ENCODE peak calls at places on chromosomes 1 and 21, in ten cellular contexts. M is left ventricle myocardium inferior, C is WTC11, G is HCT116, V is choroid plexus epithelial cell, S is GM10248, R is AML-193, N is fibroblast of the aortic adventitia, Y is right cardiac atrium, K is amniotic stem cell. J is an unnamed sample.
A peak's percentile ranks its signal among the peaks of the same experiment; 100 is the strongest.

GRCh38 chr21:27505516-27505915 is 538.6 kb upstream of the ADAMTS5 start:
- DNase-seq in N (peak; percentile 95), Y (no peak), S (no peak), G (no peak), R (no peak), V (peak; percentile 67), M (no peak), K (peak; percentile 21), C (no peak), J (no peak)

GRCh38 chr1:48875736-48876135 is 99.0 kb upstream of the BEND5 start:
- DNase-seq in V (no peak), G (no peak), R (no peak), S (no peak), N (no peak), C (no peak), M (no peak), Y (no peak), K (no peak), J (no peak)

GRCh38 chr1:47487826-47488450 is 50.1 kb downstream of the FOXD2 start:
- DNase-seq in K (no peak), S (no peak), G (no peak), R (no peak), M (no peak), N (no peak), C (no peak), V (no peak), Y (no peak), J (no peak)

GRCh38 chr1:218164111-218164929 is 120.8 kb upstream of the RRP15 start:
- DNase-seq in K (no peak), C (peak; percentile 88), G (no peak), M (peak; percentile 28), N (peak; percentile 17), S (peak; percentile 13), R (no peak), V (peak; percentile 24), Y (peak; percentile 74), J (no peak)

GRCh38 chr21:36773111-36773510 is 74.2 kb downstream of the SIM2 start:
- DNase-seq in R (no peak), C (no peak), S (no peak), G (no peak), M (peak; percentile 86), K (peak; percentile 33), V (peak; percentile 69), N (peak; percentile 87), Y (peak; percentile 84), J (no peak)

GRCh38 chr1:119081267-119081666 is 59.2 kb downstream of the WARS2 start:
- DNase-seq in K (no peak), S (no peak), Y (no peak), V (peak; percentile 86), R (no peak), C (no peak), G (no peak), M (no peak), N (peak; percentile 82), J (no peak)

GRCh38 chr1:7732331-7732730 is 38.8 kb upstream of the VAMP3 start:
- DNase-seq in V (no peak), M (no peak), K (no peak), G (no peak), C (no peak), R (no peak), S (no peak), Y (no peak), N (no peak), J (no peak)

GRCh38 chr21:15009964-15010363 is 54.8 kb downstream of the NRIP1 start:
- DNase-seq in K (peak; percentile 50), M (no peak), Y (no peak), C (no peak), V (peak; percentile 83), N (peak; percentile 79), R (no peak), S (no peak), G (no peak), J (no peak)

GRCh38 chr1:18066576-18066975 is 41.0 kb upstream of the IGSF21 start:
- DNase-seq in K (no peak), N (no peak), V (no peak), G (no peak), M (no peak), C (no peak), R (no peak), Y (no peak), S (no peak), J (no peak)

GRCh38 chr1:86914998-86915736 is 732 bp downstream of the HS2ST1 start:
- DNase-seq in S (peak; percentile 45), V (peak; percentile 67), Y (peak; percentile 75), M (peak; percentile 33), C (peak; percentile 60), K (no peak), G (no peak), N (peak; percentile 59), R (peak; percentile 33), J (no peak)

GRCh38 chr1:230884646-230885045 is 16.3 kb upstream of the C1orf198 start:
- DNase-seq in S (no peak), Y (no peak), K (no peak), R (no peak), N (no peak), G (no peak), M (no peak), C (no peak), V (no peak), J (no peak)

GRCh38 chr1:61247881-61248752 is 165.8 kb downstream of the NFIA start:
- DNase-seq in M (no peak), N (no peak), K (no peak), R (peak; percentile 77), G (no peak), S (no peak), V (peak; percentile 23), Y (no peak), C (no peak), J (no peak)

J was measured in glomerular endothelial cell.